ENCODE peak calls at places on chromosomes 12 and 14, in seven cellular contexts. One of them, this sample, is unnamed.

GRCh38 chr14:37167151-37168047 is 5.0 kb downstream of the SLC25A21 start:
- DNase-seq in BE2C: no peak
- DNase-seq in GM20000: no peak
- DNase-seq in fibroblast of the aortic adventitia: no peak
- DNase-seq in fibroblast of lung: no peak
- DNase-seq in endothelial cell: no peak
- DNase-seq in lower lobe of right lung: no peak
- DNase-seq in this sample: no peak

GRCh38 chr12:49545815-49546214 is 7.0 kb downstream of the KCNH3 start:
- DNase-seq in BE2C: no peak
- DNase-seq in GM20000: no peak
- DNase-seq in fibroblast of the aortic adventitia: no peak
- DNase-seq in fibroblast of lung: no peak
- DNase-seq in endothelial cell: no peak
- DNase-seq in lower lobe of right lung: peak; percentile 6
- DNase-seq in this sample: no peak

GRCh38 chr12:88559772-88560171 is 20.5 kb downstream of the KITLG start:
- DNase-seq in BE2C: no peak
- DNase-seq in GM20000: no peak
- DNase-seq in fibroblast of the aortic adventitia: peak; percentile 34
- DNase-seq in fibroblast of lung: no peak
- DNase-seq in endothelial cell: no peak
- DNase-seq in lower lobe of right lung: no peak
- DNase-seq in this sample: no peak

GRCh38 chr12:119227292-119227691 is 48.6 kb downstream of the HSPB8 start:
- DNase-seq in BE2C: no peak
- DNase-seq in GM20000: no peak
- DNase-seq in fibroblast of the aortic adventitia: no peak
- DNase-seq in fibroblast of lung: no peak
- DNase-seq in endothelial cell: no peak
- DNase-seq in lower lobe of right lung: no peak
- DNase-seq in this sample: no peak

GRCh38 chr12:7319934-7320333 is 16.1 kb downstream of the ACSM4 start:
- DNase-seq in BE2C: no peak
- DNase-seq in GM20000: no peak
- DNase-seq in fibroblast of the aortic adventitia: no peak
- DNase-seq in fibroblast of lung: no peak
- DNase-seq in endothelial cell: no peak
- DNase-seq in lower lobe of right lung: no peak
- DNase-seq in this sample: no peak

GRCh38 chr12:115941362-115941761 is 336.1 kb downstream of the MED13L start:
- DNase-seq in BE2C: no peak
- DNase-seq in GM20000: no peak
- DNase-seq in fibroblast of the aortic adventitia: peak; percentile 37
- DNase-seq in fibroblast of lung: peak; percentile 47
- DNase-seq in endothelial cell: no peak
- DNase-seq in lower lobe of right lung: no peak
- DNase-seq in this sample: no peak

GRCh38 chr14:60723218-60724079 is 702 bp downstream of the SIX4 start:
- DNase-seq in BE2C: peak; percentile 59
- DNase-seq in GM20000: peak; percentile 68
- DNase-seq in fibroblast of the aortic adventitia: peak; percentile 55
- DNase-seq in fibroblast of lung: peak; percentile 62
- DNase-seq in endothelial cell: peak; percentile 56
- DNase-seq in lower lobe of right lung: peak; percentile 59
- DNase-seq in this sample: peak; percentile 85

GRCh38 chr12:130847097-130847496 is 8.0 kb upstream of the STX2 start:
- DNase-seq in BE2C: no peak
- DNase-seq in GM20000: no peak
- DNase-seq in fibroblast of the aortic adventitia: no peak
- DNase-seq in fibroblast of lung: no peak
- DNase-seq in endothelial cell: no peak
- DNase-seq in lower lobe of right lung: no peak
- DNase-seq in this sample: no peak

GRCh38 chr12:131755305-131756113 is 44.6 kb downstream of the SFSWAP start:
- DNase-seq in BE2C: peak; percentile 48
- DNase-seq in GM20000: peak; percentile 55
- DNase-seq in fibroblast of the aortic adventitia: peak; percentile 10
- DNase-seq in fibroblast of lung: peak; percentile 31
- DNase-seq in endothelial cell: no peak
- DNase-seq in lower lobe of right lung: no peak
- DNase-seq in this sample: no peak

DNA sequence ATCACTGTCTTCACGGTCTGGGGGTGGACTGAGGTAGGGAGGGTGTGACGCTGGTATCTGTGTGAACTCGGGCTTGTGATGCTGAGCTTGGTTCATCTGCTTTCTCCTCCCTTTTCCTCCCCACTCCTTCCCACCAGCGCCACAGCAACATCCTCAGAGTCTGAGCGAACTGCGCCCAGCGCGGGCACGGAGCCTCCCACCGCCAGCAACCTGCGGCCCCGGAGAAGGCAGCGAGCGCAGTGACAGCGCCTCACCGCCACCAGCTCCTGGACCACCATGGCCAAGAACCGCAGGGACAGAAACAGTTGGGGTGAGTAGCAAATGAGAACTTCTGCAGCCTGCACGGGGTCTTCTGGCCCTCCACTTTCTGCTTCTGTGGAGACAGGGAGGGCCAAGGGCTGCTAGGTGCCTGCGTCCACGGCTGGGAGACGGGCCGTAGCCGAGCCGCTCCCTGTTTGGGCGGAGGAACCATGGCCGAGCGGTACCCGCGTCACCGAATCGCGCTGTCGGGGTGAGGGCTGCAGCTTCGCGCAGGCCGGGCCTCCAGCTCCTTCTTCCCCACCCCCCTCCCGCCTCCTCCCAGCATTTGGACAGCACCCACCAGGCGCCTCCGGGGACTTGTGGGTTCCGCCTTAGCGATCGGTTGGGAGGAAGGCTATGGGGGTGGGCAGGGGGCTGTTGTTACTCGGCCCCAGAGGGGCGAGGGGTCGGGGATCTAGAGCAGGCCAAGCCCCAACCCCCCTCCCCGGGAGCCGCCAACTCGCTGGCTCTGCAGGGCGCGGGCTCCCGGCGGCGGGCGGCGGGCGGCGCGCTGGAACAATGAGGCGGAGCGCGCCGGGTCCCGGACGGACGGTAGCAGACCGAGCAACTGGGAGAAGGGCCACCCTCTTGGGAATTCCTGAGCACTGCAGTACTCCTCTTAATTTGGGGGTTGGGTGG is at the start of gene ATL1:
- DNase-seq in BE2C: peak; percentile 81
- DNase-seq in GM20000: peak; percentile 69
- DNase-seq in fibroblast of the aortic adventitia: peak; percentile 62
- DNase-seq in fibroblast of lung: peak; percentile 76
- DNase-seq in endothelial cell: peak; percentile 59
- DNase-seq in lower lobe of right lung: peak; percentile 82
- DNase-seq in this sample: peak; percentile 90
- TF ChIP-seq CTCF in BE2C: no peak
- TF ChIP-seq CTCF in GM20000: no peak
- TF ChIP-seq CTCF in fibroblast of the aortic adventitia: no peak
- TF ChIP-seq CTCF in fibroblast of lung: no peak
- TF ChIP-seq CTCF in endothelial cell: no peak
- TF ChIP-seq CTCF in lower lobe of right lung: no peak
- TF ChIP-seq CTCF in this sample: no peak

DNA sequence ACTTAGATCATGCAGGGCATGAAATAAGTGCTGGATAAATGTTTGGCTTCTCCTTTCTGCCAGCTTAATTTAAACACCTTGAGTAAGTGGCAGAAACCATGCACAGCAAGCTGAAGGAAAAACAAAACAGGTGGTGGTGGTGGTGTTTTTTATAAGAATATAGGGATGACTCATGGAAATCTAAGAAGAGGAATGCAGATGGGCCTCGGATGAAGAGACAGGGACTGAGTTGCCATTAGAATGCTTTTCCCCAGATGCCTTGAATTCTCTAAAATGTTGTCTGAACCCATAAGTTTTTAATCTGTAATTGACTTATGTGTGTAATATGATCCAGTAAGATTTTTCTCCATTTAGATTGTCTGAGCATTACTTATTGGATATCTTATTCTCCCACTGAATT is 93.1 kb upstream of the ZDHHC17 start:
- DNase-seq in BE2C: no peak
- DNase-seq in GM20000: no peak
- DNase-seq in fibroblast of the aortic adventitia: no peak
- DNase-seq in fibroblast of lung: peak; percentile 14
- DNase-seq in endothelial cell: no peak
- DNase-seq in lower lobe of right lung: no peak
- DNase-seq in this sample: no peak
- TF ChIP-seq CTCF in BE2C: no peak
- TF ChIP-seq CTCF in GM20000: no peak
- TF ChIP-seq CTCF in fibroblast of the aortic adventitia: no peak
- TF ChIP-seq CTCF in fibroblast of lung: no peak
- TF ChIP-seq CTCF in endothelial cell: no peak
- TF ChIP-seq CTCF in lower lobe of right lung: no peak
- TF ChIP-seq CTCF in this sample: no peak

DNA sequence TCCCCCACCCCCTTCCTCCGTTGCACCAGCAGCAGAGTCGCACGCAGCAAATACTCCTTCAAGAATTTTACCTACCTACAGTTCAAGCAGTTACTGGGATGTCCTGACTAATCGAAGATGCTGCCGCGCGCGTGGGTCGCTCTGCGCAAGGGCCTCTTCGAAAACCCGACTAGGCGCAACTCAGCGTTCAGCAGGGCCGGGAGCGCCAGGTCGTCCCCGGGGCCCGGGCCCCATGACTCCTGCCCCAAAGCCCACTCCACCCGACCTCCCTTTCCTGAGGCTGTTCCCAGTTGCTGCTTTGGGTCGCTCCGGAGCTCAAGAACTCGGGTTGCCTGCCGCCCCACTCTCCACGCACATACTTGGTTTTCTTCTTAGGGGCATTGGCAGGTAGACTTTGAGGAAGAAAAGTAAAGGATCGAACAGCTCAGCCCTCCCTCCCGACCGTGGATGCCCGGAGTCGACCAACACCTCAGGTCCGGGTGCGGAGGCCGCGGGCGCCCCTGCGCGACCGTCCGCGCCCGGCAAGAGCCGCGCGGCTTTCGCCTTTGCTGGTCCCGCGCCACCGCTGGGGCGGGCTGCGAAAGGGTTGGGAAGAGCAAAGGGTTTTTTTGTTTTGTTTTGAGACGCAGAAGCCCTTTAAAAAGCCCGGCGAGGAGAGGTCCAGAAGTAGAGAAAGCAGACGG is 1.9 kb downstream of the BMP4 start:
- DNase-seq in BE2C: no peak
- DNase-seq in GM20000: peak; percentile 50
- DNase-seq in fibroblast of the aortic adventitia: peak; percentile 44
- DNase-seq in fibroblast of lung: peak; percentile 41
- DNase-seq in endothelial cell: no peak
- DNase-seq in lower lobe of right lung: no peak
- DNase-seq in this sample: no peak
- TF ChIP-seq CTCF in BE2C: no peak
- TF ChIP-seq CTCF in GM20000: no peak
- TF ChIP-seq CTCF in fibroblast of the aortic adventitia: no peak
- TF ChIP-seq CTCF in fibroblast of lung: no peak
- TF ChIP-seq CTCF in endothelial cell: no peak
- TF ChIP-seq CTCF in lower lobe of right lung: no peak
- TF ChIP-seq CTCF in this sample: peak; percentile 35

DNA sequence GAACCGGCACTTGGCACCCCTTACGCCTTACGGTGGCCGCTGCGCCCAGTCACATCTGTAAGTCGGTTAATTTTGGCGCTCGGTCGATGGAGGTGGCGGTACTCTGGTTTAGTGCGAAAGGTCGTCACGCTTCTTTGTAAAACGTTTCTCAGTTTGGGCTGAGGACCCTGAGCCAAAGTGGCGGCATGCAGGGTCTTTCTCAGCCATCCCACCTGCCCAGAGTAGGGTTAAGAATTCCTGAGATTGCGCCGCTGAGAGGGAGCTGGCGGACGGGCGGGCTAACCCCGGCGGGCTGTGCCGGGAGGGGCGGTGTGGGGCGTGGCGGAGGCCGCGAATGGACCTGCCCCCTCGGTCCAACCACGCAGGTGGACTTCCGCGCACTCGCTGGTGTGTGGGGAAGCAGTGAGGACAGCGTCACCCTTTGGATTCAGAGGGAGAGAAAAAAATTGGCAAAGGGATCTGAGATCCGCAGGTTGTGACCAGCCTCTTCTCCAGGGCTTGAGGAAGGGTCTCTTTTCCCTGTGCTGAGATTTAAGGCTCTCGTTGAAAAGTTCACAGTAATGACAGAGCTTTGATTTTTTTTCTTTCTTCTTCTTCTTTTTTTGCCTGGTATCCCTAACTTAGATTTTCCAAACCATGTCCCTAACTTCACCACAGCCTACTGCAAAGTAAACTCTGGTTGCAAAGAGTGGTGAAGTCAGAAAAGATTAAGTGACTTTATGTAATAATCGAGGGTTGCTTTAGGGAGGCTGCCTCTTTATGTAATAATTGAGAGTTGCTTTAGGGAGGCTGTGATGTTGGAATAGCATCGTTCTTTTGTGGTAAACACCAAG is 602 bp upstream of the FBXO33 start:
- DNase-seq in BE2C: peak; percentile 85
- DNase-seq in GM20000: peak; percentile 83
- DNase-seq in fibroblast of the aortic adventitia: peak; percentile 68
- DNase-seq in fibroblast of lung: peak; percentile 54
- DNase-seq in endothelial cell: peak; percentile 80
- DNase-seq in lower lobe of right lung: peak; percentile 94
- DNase-seq in this sample: peak; percentile 93
- TF ChIP-seq CTCF in BE2C: peak; percentile 33
- TF ChIP-seq CTCF in GM20000: peak; percentile 20
- TF ChIP-seq CTCF in fibroblast of the aortic adventitia: no peak
- TF ChIP-seq CTCF in fibroblast of lung: no peak
- TF ChIP-seq CTCF in endothelial cell: no peak
- TF ChIP-seq CTCF in lower lobe of right lung: peak; percentile 26
- TF ChIP-seq CTCF in this sample: peak; percentile 31

GRCh38 chr12:120529641-120530314 is 820 bp upstream of the COQ5 start:
- DNase-seq in BE2C: no peak
- DNase-seq in GM20000: no peak
- DNase-seq in fibroblast of the aortic adventitia: peak; percentile 56
- DNase-seq in fibroblast of lung: no peak
- DNase-seq in endothelial cell: peak; percentile 6
- DNase-seq in lower lobe of right lung: no peak
- DNase-seq in this sample: no peak
- TF ChIP-seq CTCF in BE2C: no peak
- TF ChIP-seq CTCF in GM20000: no peak
- TF ChIP-seq CTCF in fibroblast of the aortic adventitia: peak; percentile 24
- TF ChIP-seq CTCF in fibroblast of lung: peak; percentile 14
- TF ChIP-seq CTCF in endothelial cell: no peak
- TF ChIP-seq CTCF in lower lobe of right lung: no peak
- TF ChIP-seq CTCF in this sample: no peak

This sample was measured in osteocyte.